ENCODE peak calls at places on chromosomes 12 and 14, in five cellular contexts. I is GM23338, W is DND-41, K is suprapubic skin, S is GM12878. D is an unnamed sample.

GRCh38 chr12:98151984-98152383 is 363.4 kb upstream of the TMPO start:
- DNase-seq in I (no peak), W (no peak), K (no peak), S (no peak), D (no peak)

GRCh38 chr12:41188841-41189394 is 798 bp downstream of the PDZRN4 start:
- DNase-seq in I (peak; percentile 37), W (no peak), K (no peak), S (no peak), D (no peak)

GRCh38 chr12:79023784-79024183 is 159.2 kb downstream of the SYT1 start:
- DNase-seq in I (no peak), W (no peak), K (no peak), S (no peak), D (no peak)

GRCh38 chr12:10031771-10032175 is 1.3 kb downstream of the CLEC9A start:
- DNase-seq in I (peak; percentile 67), W (no peak), K (no peak), S (no peak), D (no peak)

GRCh38 chr14:32998433-32998832 is 59.8 kb downstream of the NPAS3 start:
- DNase-seq in I (peak; percentile 69), W (no peak), K (no peak), S (no peak), D (no peak)

GRCh38 chr14:68573126-68573525 is 219.7 kb downstream of the ZFP36L1 start:
- DNase-seq in I (no peak), W (no peak), K (no peak), S (no peak), D (no peak)

GRCh38 chr14:83416476-83416875 is 1882.8 kb upstream of the SEL1L start:
- DNase-seq in I (no peak), W (no peak), K (no peak), S (no peak), D (no peak)

GRCh38 chr12:120148011-120148410 is 31.5 kb upstream of the RAB35 start:
- DNase-seq in I (no peak), W (no peak), K (no peak), S (no peak), D (no peak)

GRCh38 chr14:22549981-22550670 is 38.9 kb downstream of the DAD1 start:
- DNase-seq in I (peak; percentile 58), W (no peak), K (no peak), S (peak; percentile 87), D (peak; percentile 65)

GRCh38 chr12:31315089-31315725 is 10.7 kb downstream of the SINHCAF start:
- DNase-seq in I (no peak), W (no peak), K (no peak), S (no peak), D (no peak)

GRCh38 chr14:101600336-101600890 is 39.1 kb downstream of the DIO3 start:
- DNase-seq in I (no peak), W (peak; percentile 39), K (no peak), S (no peak), D (no peak)

GRCh38 chr14:30443368-30444007 is 115.5 kb upstream of the G2E3 start:
- DNase-seq in I (peak; percentile 73), W (no peak), K (no peak), S (no peak), D (no peak)

GRCh38 chr12:57813111-57813970 is 5.2 kb downstream of the AVIL start:
- DNase-seq in I (no peak), W (no peak), K (no peak), S (no peak), D (no peak)

GRCh38 chr14:59455411-59455810 is 9.8 kb downstream of the GPR135 start:
- DNase-seq in I (no peak), W (no peak), K (no peak), S (no peak), D (no peak)

GRCh38 chr12:89370850-89371249 is 18.5 kb upstream of the DUSP6 start:
- DNase-seq in I (no peak), W (peak; percentile 52), K (no peak), S (no peak), D (no peak)

GRCh38 chr12:89907659-89908058 is 199.0 kb upstream of the ATP2B1 start:
- DNase-seq in I (no peak), W (no peak), K (no peak), S (no peak), D (no peak)

GRCh38 chr12:94041833-94042232 is 106.5 kb upstream of the PLXNC1 start:
- DNase-seq in I (no peak), W (no peak), K (no peak), S (no peak), D (no peak)

GRCh38 chr14:65229431-65230286 is 127.3 kb upstream of the MAX start:
- DNase-seq in I (peak; percentile 71), W (no peak), K (peak; percentile 71), S (no peak), D (no peak)

GRCh38 chr12:89339531-89339930 is 12.8 kb downstream of the DUSP6 start:
- DNase-seq in I (no peak), W (no peak), K (no peak), S (no peak), D (no peak)

GRCh38 chr14:73223049-73223448 is 14.3 kb upstream of the PAPLN start:
- DNase-seq in I (no peak), W (no peak), K (peak; percentile 80), S (peak; percentile 63), D (no peak)

GRCh38 chr12:102063066-102063465 is 1.3 kb upstream of the WASHC3 start:
- DNase-seq in I (peak; percentile 42), W (no peak), K (no peak), S (no peak), D (no peak)

GRCh38 chr14:36751116-36751515 is 89.5 kb downstream of the PAX9 start:
- DNase-seq in I (no peak), W (no peak), K (no peak), S (no peak), D (no peak)

GRCh38 chr12:49741882-49742620 is 694 bp downstream of the TMBIM6 start:
- DNase-seq in I (peak; percentile 91), W (peak; percentile 72), K (peak; percentile 97), S (peak; percentile 49), D (peak; percentile 91)

GRCh38 chr12:93089805-93090569 is 160.9 kb upstream of the EEA1 start:
- DNase-seq in I (no peak), W (no peak), K (no peak), S (no peak), D (no peak)

GRCh38 chr12:32002848-32003493 is 43.8 kb downstream of the RESF1 start:
- DNase-seq in I (no peak), W (no peak), K (no peak), S (no peak), D (no peak)

GRCh38 chr12:50425859-50426258 is 25.2 kb downstream of the LARP4 start:
- DNase-seq in I (peak; percentile 74), W (no peak), K (no peak), S (no peak), D (no peak)

GRCh38 chr12:49190317-49190716 is 1.4 kb upstream of the TUBA1A start:
- DNase-seq in I (peak; percentile 38), W (no peak), K (no peak), S (no peak), D (no peak)

GRCh38 chr14:74478996-74479635 is 14.0 kb downstream of the NPC2 start:
- DNase-seq in I (peak; percentile 78), W (no peak), K (no peak), S (no peak), D (no peak)

GRCh38 chr14:77158175-77158908 is 16.8 kb upstream of the ZDHHC22 start:
- DNase-seq in I (peak; percentile 68), W (no peak), K (no peak), S (no peak), D (no peak)

GRCh38 chr12:93734784-93735183 is 57.6 kb downstream of the CRADD start:
- DNase-seq in I (no peak), W (no peak), K (no peak), S (no peak), D (no peak)

DNA sequence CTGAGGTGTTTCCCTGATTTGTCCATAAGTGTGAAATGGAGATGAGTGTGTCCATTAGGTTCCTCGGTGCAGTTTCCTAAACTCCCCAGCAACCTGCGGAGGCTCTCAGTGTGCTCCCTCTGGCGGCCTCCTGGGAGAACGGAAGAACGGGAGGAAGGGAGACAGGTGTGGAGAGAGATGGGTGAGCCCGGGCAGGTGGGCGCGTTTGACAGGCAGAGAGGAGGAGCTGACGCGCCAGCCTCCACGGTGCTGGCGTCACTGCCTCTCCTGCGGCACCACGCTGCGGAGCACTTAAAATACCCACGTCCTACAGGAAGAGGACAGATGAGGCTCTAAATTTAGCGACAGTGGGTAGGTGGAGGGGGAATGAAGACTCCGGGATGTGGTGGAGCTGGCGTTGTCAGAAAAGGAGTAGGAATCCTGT is 26.8 kb upstream of the PEX5 start:
- DNase-seq in I (peak; percentile 92), W (no peak), K (no peak), S (no peak), D (peak; percentile 10)
- TF ChIP-seq CTCF in I (peak; percentile 75), W (peak; percentile 9), K (peak; percentile 64), S (peak; percentile 39), D (peak; percentile 19)

GRCh38 chr12:116431677-116432300 is 127.4 kb upstream of the MAP1LC3B2 start:
- DNase-seq in I (no peak), W (no peak), K (no peak), S (no peak), D (no peak)

GRCh38 chr12:116435984-116436383 is 123.2 kb upstream of the MAP1LC3B2 start:
- DNase-seq in I (no peak), W (no peak), K (no peak), S (no peak), D (no peak)

GRCh38 chr12:116432321-116432750 is 126.8 kb upstream of the MAP1LC3B2 start:
- DNase-seq in I (no peak), W (no peak), K (no peak), S (no peak), D (no peak)

GRCh38 chr12:116436561-116437249 is 122.5 kb upstream of the MAP1LC3B2 start:
- DNase-seq in I (no peak), W (no peak), K (no peak), S (no peak), D (no peak)

DNA sequence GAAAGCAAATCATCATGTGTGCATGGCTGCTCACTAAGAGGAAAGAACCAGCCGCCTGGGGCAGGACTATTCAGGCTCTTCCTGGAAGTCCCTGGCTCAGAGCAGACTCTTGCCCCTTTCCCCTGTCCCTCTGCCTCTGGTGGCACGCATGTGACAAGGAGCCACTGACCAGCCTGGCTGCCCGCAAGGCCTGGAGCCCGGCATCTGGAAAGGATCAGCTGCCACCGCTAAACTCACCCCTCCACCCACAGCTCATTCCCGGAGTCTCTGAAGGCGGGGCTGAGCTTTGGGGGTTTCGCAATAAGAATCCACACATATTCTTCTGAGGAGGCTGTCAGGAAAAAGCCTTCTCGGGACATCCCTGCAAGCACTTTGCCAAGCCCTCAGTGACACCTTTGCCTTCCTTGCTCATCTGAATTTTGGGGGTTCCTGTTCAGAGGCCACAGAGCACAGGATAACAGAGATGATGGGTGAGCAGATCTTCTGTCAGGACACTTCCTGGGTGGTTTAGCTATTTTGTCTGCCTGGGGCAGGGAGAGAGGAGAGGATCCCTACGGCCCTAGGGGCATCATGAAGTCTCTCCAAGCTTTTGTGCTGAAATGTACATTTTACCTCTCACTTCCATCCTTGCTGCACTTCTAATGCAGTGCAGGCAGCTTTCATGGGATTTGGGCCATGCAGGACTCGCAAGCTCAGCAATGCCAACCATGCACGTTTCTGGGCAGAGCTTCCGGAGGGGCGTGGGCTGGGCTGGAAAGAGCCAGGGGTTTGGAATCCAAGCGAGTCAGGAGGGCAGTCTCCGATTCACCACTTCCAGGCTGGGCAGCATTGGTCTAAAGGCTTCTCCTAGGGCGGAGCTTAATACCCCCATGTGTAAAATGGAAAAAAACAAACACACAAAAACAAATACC is 124.8 kb upstream of the MAP1LC3B2 start:
- DNase-seq in I (peak; percentile 80), W (no peak), K (peak; percentile 93), S (no peak), D (no peak)
- H3K27ac ChIP-seq in I (peak overlapping the region; percentile 84), W (no peak overlapping the region), K (peak overlapping the region; percentile 69), S (no peak overlapping the region), D (no peak overlapping the region)

GRCh38 chr12:2532647-2533435 is 261.9 kb upstream of the FKBP4 start:
- DNase-seq in I (peak; percentile 14), W (no peak), K (no peak), S (no peak), D (no peak)
- H3K27me3 ChIP-seq in I (no peaks in the 10 kb centered on the region), W (peaks cover 26% of the 10 kb centered on the region), K (no peaks in the 10 kb centered on the region), S (peaks cover 2% of the 10 kb centered on the region), D (no peaks in the 10 kb centered on the region)

GRCh38 chr12:43805857-43806736 is at the start of gene TWF1:
- DNase-seq in I (peak; percentile 87), W (peak; percentile 81), K (peak; percentile 91), S (no peak), D (peak; percentile 79)
- TF ChIP-seq CTCF in I (no peak), W (peak; percentile 27), K (peak; percentile 19), S (peak; percentile 18), D (no peak)

D was measured in CD4-positive, alpha-beta T cell.